ENCODE peak calls at places on chromosome 12, in five cellular contexts. Q, I, H, D and M are unnamed samples.

GRCh38 chr12:130494736-130495135 is 157.0 kb downstream of the PIWIL1 start:
- DNase-seq in Q (no peak), I (no peak), H (no peak), D (no peak), M (no peak)

GRCh38 chr12:26126340-26127284 is 1.8 kb upstream of the BHLHE41 start:
- DNase-seq in Q (peak; percentile 80), I (peak; percentile 91), H (peak; percentile 84), D (no peak), M (peak; percentile 90)

GRCh38 chr12:84502907-84503787 is 409.5 kb downstream of the SLC6A15 start:
- DNase-seq in Q (peak; percentile 52), I (peak; percentile 68), H (peak; percentile 79), D (no peak), M (peak; percentile 75)

GRCh38 chr12:63802012-63802608 is 22.4 kb downstream of the RXYLT1 start:
- DNase-seq in Q (no peak), I (no peak), H (peak; percentile 24), D (no peak), M (peak; percentile 28)

GRCh38 chr12:100794441-100795192 is at the start of gene ANO4:
- DNase-seq in Q (no peak), I (peak; percentile 41), H (peak; percentile 54), D (no peak), M (peak; percentile 52)

GRCh38 chr12:16880864-16881285 is 274.9 kb upstream of the LMO3 start:
- DNase-seq in Q (peak; percentile 18), I (peak; percentile 35), H (peak; percentile 27), D (peak; percentile 2), M (no peak)

GRCh38 chr12:78209851-78210493 is 379.3 kb downstream of the NAV3 start:
- DNase-seq in Q (no peak), I (no peak), H (no peak), D (no peak), M (peak; percentile 28)

GRCh38 chr12:127570793-127571360 is 696.1 kb upstream of the TMEM132C start:
- DNase-seq in Q (no peak), I (no peak), H (no peak), D (no peak), M (peak; percentile 34)

GRCh38 chr12:54977155-54977554 is 7.4 kb downstream of the TESPA1 start:
- DNase-seq in Q (no peak), I (no peak), H (peak; percentile 77), D (no peak), M (peak; percentile 17)

GRCh38 chr12:121475279-121475678 is 75.4 kb downstream of the RNF34 start:
- DNase-seq in Q (no peak), I (no peak), H (no peak), D (no peak), M (no peak)

GRCh38 chr12:104602426-104602825 is 145.7 kb downstream of the CHST11 start:
- DNase-seq in Q (no peak), I (no peak), H (no peak), D (no peak), M (no peak)

GRCh38 chr12:103012884-103013283 is 55.4 kb downstream of the ASCL1 start:
- DNase-seq in Q (peak; percentile 74), I (peak; percentile 68), H (peak; percentile 35), D (peak; percentile 23), M (no peak)

GRCh38 chr12:130226771-130227170 is 64.5 kb downstream of the FZD10 start:
- DNase-seq in Q (no peak), I (no peak), H (no peak), D (no peak), M (no peak)

GRCh38 chr12:124456652-124457152 is 110.7 kb downstream of the NCOR2 start:
- DNase-seq in Q (no peak), I (no peak), H (no peak), D (no peak), M (no peak)

GRCh38 chr12:123951467-123951866 is 21.2 kb downstream of the CCDC92 start:
- DNase-seq in Q (no peak), I (peak; percentile 12), H (no peak), D (no peak), M (no peak)

GRCh38 chr12:25364529-25365339 is 114.0 kb upstream of the KRAS start:
- DNase-seq in Q (no peak), I (no peak), H (peak; percentile 63), D (no peak), M (no peak)

GRCh38 chr12:71242511-71242910 is 84.7 kb upstream of the TSPAN8 start:
- DNase-seq in Q (no peak), I (no peak), H (no peak), D (no peak), M (no peak)

GRCh38 chr12:108052260-108052659 is 76.8 kb upstream of the WSCD2 start:
- DNase-seq in Q (no peak), I (no peak), H (no peak), D (no peak), M (no peak)

GRCh38 chr12:119202121-119202527 is 23.4 kb downstream of the HSPB8 start:
- DNase-seq in Q (no peak), I (peak; percentile 49), H (no peak), D (no peak), M (no peak)

DNA sequence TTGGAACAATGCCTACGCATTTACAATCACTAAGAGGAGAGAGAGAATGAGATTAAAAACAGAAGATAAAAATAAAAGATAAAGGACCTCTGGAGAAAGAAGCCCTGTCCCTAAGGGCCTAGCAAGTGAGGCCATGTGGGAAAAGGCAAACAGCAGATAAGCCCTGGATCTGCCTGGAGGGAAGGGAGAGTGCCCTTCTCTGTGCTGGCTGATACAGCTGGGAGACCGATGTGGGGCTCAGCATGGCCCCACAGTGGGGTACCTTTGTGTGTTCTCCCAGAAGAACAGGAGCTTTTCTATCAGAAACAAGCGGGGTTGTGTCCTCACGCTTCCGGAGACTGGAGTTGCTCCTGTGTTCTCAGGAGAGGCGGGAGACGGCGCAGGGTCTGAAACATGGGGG is 59.9 kb downstream of the TMCC3 start:
- DNase-seq in Q (no peak), I (no peak), H (peak; percentile 64), D (peak; percentile 31), M (no peak)
- H2BK120ac ChIP-seq in Q (no peak overlapping the region), I (no peak overlapping the region), H (no peak overlapping the region), D (no peak overlapping the region), M (no peak overlapping the region)

GRCh38 chr12:114744285-114744684 is 60.3 kb upstream of the TBX3 start:
- DNase-seq in Q (no peak), I (no peak), H (no peak), D (no peak), M (no peak)

GRCh38 chr12:114741940-114742339 is 58.0 kb upstream of the TBX3 start:
- DNase-seq in Q (no peak), I (no peak), H (no peak), D (no peak), M (no peak)

GRCh38 chr12:114742363-114742762 is 58.4 kb upstream of the TBX3 start:
- DNase-seq in Q (no peak), I (no peak), H (no peak), D (no peak), M (no peak)

GRCh38 chr12:114743799-114744198 is 59.8 kb upstream of the TBX3 start:
- DNase-seq in Q (no peak), I (no peak), H (no peak), D (no peak), M (no peak)

GRCh38 chr12:114743289-114743688 is 59.3 kb upstream of the TBX3 start:
- DNase-seq in Q (no peak), I (no peak), H (no peak), D (no peak), M (no peak)
- H2BK15ac ChIP-seq in Q (no peak overlapping the region), I (no peak overlapping the region), H (no peak overlapping the region), D (no peak overlapping the region), M (peak overlapping the region; percentile 60)

DNA sequence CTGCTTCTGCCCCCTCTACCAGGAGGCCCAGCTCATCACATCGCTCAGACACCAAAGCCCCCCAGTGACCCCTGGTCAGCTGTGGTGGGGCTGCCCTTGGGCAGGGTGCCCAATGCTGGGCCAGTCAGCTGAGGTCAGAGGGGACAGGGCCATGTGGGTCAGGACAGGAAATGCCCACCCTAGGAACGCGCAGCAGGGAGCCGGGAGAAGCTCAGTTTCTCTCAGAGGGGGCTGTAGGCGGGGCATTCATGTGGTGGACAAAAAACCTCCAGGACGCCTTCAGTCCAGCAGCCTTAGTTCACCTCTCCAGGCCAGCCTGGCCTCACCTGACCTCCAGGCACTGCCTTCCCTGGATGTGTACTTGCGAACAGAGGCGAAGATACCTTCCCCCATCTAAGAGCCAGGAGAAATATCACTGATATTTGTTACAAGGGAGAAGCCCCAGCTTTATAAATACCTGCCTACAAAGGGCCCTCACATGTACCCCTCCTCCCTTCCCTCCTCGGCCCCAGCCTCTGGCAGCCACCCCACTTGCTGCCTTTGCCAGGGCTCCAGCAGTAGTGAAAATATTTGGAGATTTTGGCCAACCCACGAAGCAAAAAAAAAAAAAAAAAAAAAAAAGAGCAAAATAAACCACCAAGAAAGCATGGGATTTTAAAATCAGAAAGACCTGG is 41.9 kb upstream of the PLEKHG6 start:
- DNase-seq in Q (no peak), I (no peak), H (no peak), D (no peak), M (no peak)
- H2BK120ac ChIP-seq in Q (no peak overlapping the region), I (no peak overlapping the region), H (no peak overlapping the region), D (peak overlapping the region; percentile 7), M (no peak overlapping the region)

DNA sequence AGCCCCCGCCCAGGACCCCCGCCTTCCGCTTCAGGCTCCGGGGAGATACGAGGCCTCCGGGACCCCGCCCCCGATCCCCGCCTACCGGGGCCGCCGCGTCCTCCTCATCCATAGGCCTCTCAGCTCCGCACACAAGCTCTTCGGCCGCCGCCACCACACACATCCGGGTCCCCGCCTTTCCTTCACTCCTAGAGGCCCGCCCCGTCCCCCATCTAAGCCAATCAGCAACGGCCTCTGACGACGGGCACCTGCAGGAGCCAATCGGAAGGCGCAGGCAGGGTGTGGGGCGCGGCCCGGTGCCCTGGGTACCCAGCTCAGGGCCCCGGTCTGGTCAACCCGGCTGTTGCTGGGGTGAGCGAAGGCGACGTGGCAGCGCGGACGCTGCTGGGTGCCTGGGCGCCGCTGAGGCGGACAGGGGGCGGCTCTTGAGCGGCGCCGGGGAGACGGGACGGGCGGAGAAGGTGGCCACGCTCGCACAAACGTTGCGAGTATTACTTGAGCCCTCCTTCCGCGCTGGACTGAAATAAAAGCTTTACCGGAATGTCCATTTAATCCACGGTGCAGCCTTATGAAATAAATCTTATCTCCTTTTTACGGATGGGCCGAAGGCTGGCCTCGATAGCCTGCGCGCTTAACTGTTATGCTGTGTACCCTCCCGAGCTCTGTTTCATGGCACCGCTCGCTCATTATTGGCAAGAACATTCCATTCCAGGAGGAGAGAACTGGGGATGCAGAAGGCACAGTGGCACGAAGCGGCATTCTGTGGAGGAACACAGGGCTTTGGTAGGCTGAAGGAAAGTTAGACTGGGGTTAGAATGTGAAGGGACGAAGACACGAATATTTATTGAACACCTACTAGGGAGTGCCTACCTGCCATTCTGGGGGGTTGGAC is at the start of gene SPRYD3:
- DNase-seq in Q (peak; percentile 99), I (peak; percentile 100), H (peak; percentile 97), D (peak; percentile 94), M (peak; percentile 98)
- H2BK15ac ChIP-seq in Q (peak within 1 kb of the TSS; percentile 96), I (no peak within 1 kb of the TSS), H (no peak within 1 kb of the TSS), D (no peak within 1 kb of the TSS), M (peak within 1 kb of the TSS; percentile 88)

DNA sequence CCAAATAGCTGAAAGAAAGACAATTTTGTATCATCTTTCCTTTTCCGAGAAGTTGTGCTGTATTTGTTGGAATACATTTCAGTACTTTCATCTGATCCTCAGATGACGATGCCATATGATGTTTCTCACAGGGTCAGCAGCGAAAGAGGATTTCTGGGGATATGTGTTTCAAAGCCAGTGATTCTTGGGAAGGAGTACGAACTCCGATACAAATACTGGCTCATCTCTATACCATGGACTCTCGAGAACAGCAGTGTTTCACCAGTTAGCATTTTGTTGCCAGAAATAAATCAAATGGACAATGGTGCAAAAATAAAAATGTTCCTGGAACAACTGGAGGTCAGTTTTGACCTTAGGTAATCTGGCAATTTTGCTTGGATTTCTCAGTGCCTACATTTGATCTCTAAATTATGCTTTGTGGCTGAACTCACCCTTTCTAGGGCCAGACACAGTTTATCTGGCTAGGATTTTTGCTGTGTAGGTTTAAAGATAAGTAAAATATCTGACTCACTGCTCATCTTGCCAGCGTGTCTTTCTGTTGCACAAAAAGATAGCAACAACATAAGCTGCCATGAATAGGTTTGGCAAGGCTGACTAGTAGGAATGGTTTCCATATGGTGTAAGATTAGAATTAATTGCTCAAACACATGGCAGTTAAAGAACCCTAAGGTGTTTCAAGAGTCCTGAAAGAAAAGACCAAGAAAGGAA is 11.0 kb upstream of the MGP start:
- DNase-seq in Q (no peak), I (no peak), H (no peak), D (no peak), M (peak; percentile 44)
- H2BK120ac ChIP-seq in Q (no peak overlapping the region), I (no peak overlapping the region), H (no peak overlapping the region), D (no peak overlapping the region), M (no peak overlapping the region)